ENCODE peak calls at places on chromosomes 4 and X, in seven cellular contexts. One of them, this sample, is unnamed.

GRCh38 chr4:185275501-185275900 is 66.1 kb downstream of the SNX25 start:
- DNase-seq in NB4: no peak
- DNase-seq in ovary: no peak
- DNase-seq in upper lobe of left lung: no peak
- DNase-seq in heart left ventricle: no peak
- DNase-seq in transverse colon: no peak
- DNase-seq in IMR-90: peak
- DNase-seq in this sample: no peak

GRCh38 chrX:116318672-116319071 is 117.7 kb upstream of the SLC6A14 start:
- DNase-seq in transverse colon: no peak
- DNase-seq in IMR-90: no peak
- DNase-seq in heart left ventricle: no peak
- DNase-seq in NB4: no peak
- DNase-seq in ovary: no peak
- DNase-seq in upper lobe of left lung: no peak
- DNase-seq in this sample: no peak

GRCh38 chrX:53362439-53362838 is 60.0 kb downstream of the SMC1A start:
- DNase-seq in IMR-90: no peak
- DNase-seq in heart left ventricle: no peak
- DNase-seq in ovary: no peak
- DNase-seq in upper lobe of left lung: no peak
- DNase-seq in transverse colon: no peak
- DNase-seq in NB4: peak
- DNase-seq in this sample: no peak

GRCh38 chr4:41358626-41359025 is 101.9 kb downstream of the UCHL1 start:
- DNase-seq in NB4: no peak
- DNase-seq in ovary: no peak
- DNase-seq in upper lobe of left lung: no peak
- DNase-seq in heart left ventricle: peak
- DNase-seq in IMR-90: no peak
- DNase-seq in transverse colon: no peak
- DNase-seq in this sample: no peak

GRCh38 chr4:94849901-94850300 is 92.1 kb downstream of the BMPR1B start:
- DNase-seq in heart left ventricle: no peak
- DNase-seq in transverse colon: no peak
- DNase-seq in NB4: no peak
- DNase-seq in upper lobe of left lung: no peak
- DNase-seq in IMR-90: no peak
- DNase-seq in ovary: no peak
- DNase-seq in this sample: no peak

GRCh38 chr4:124265701-124266100 is 446.8 kb downstream of the ANKRD50 start:
- DNase-seq in heart left ventricle: no peak
- DNase-seq in upper lobe of left lung: no peak
- DNase-seq in ovary: no peak
- DNase-seq in transverse colon: no peak
- DNase-seq in IMR-90: peak
- DNase-seq in NB4: no peak
- DNase-seq in this sample: no peak

GRCh38 chrX:118807151-118808017 is 16.2 kb upstream of the ZCCHC12 start:
- DNase-seq in IMR-90: peak
- DNase-seq in ovary: peak
- DNase-seq in NB4: peak
- DNase-seq in upper lobe of left lung: no peak
- DNase-seq in heart left ventricle: peak
- DNase-seq in transverse colon: peak
- DNase-seq in this sample: peak

GRCh38 chrX:23901065-23901464 is 6.7 kb downstream of the APOO start:
- DNase-seq in IMR-90: peak
- DNase-seq in heart left ventricle: no peak
- DNase-seq in transverse colon: no peak
- DNase-seq in ovary: no peak
- DNase-seq in NB4: peak
- DNase-seq in upper lobe of left lung: no peak
- DNase-seq in this sample: no peak

GRCh38 chrX:41734530-41734929 is 10.5 kb downstream of the GPR82 start:
- DNase-seq in NB4: peak
- DNase-seq in heart left ventricle: no peak
- DNase-seq in IMR-90: peak
- DNase-seq in ovary: no peak
- DNase-seq in upper lobe of left lung: no peak
- DNase-seq in transverse colon: no peak
- DNase-seq in this sample: no peak

GRCh38 chrX:105463483-105463882 is 243.0 kb upstream of the TEX13A start:
- DNase-seq in NB4: no peak
- DNase-seq in ovary: no peak
- DNase-seq in transverse colon: no peak
- DNase-seq in IMR-90: no peak
- DNase-seq in heart left ventricle: no peak
- DNase-seq in upper lobe of left lung: no peak
- DNase-seq in this sample: no peak

GRCh38 chr4:86453044-86453501 is 93.2 kb upstream of the MAPK10 start:
- DNase-seq in transverse colon: no peak
- DNase-seq in upper lobe of left lung: peak
- DNase-seq in heart left ventricle: peak
- DNase-seq in IMR-90: peak
- DNase-seq in NB4: no peak
- DNase-seq in ovary: peak
- DNase-seq in this sample: no peak

GRCh38 chr4:3508542-3508941 is 23.7 kb downstream of the LRPAP1 start:
- DNase-seq in NB4: no peak
- DNase-seq in heart left ventricle: no peak
- DNase-seq in transverse colon: no peak
- DNase-seq in IMR-90: no peak
- DNase-seq in upper lobe of left lung: peak
- DNase-seq in ovary: no peak
- DNase-seq in this sample: no peak

GRCh38 chr4:91826186-91826585 is 477.6 kb upstream of the GRID2 start:
- DNase-seq in NB4: no peak
- DNase-seq in upper lobe of left lung: no peak
- DNase-seq in IMR-90: no peak
- DNase-seq in heart left ventricle: no peak
- DNase-seq in ovary: no peak
- DNase-seq in transverse colon: no peak
- DNase-seq in this sample: no peak

GRCh38 chr4:99510721-99511120 is at the start of gene C4orf17:
- DNase-seq in ovary: no peak
- DNase-seq in transverse colon: no peak
- DNase-seq in IMR-90: no peak
- DNase-seq in NB4: no peak
- DNase-seq in upper lobe of left lung: no peak
- DNase-seq in heart left ventricle: no peak
- DNase-seq in this sample: no peak

GRCh38 chr4:101232074-101232776 is 115.1 kb downstream of the PPP3CA start:
- DNase-seq in IMR-90: peak
- DNase-seq in NB4: no peak
- DNase-seq in ovary: no peak
- DNase-seq in heart left ventricle: no peak
- DNase-seq in upper lobe of left lung: no peak
- DNase-seq in transverse colon: no peak
- DNase-seq in this sample: no peak

GRCh38 chr4:69122476-69122875 is 26.2 kb downstream of the UGT2B7 start:
- DNase-seq in IMR-90: no peak
- DNase-seq in heart left ventricle: no peak
- DNase-seq in NB4: no peak
- DNase-seq in ovary: no peak
- DNase-seq in transverse colon: no peak
- DNase-seq in upper lobe of left lung: no peak
- DNase-seq in this sample: no peak

GRCh38 chrX:57155171-57155570 is 18.0 kb upstream of the SPIN2A start:
- DNase-seq in ovary: no peak
- DNase-seq in NB4: peak
- DNase-seq in heart left ventricle: no peak
- DNase-seq in transverse colon: peak
- DNase-seq in IMR-90: no peak
- DNase-seq in upper lobe of left lung: no peak
- DNase-seq in this sample: no peak

GRCh38 chrX:57156397-57157049 is 19.3 kb upstream of the SPIN2A start:
- DNase-seq in upper lobe of left lung: no peak
- DNase-seq in heart left ventricle: no peak
- DNase-seq in IMR-90: peak
- DNase-seq in NB4: peak
- DNase-seq in transverse colon: peak
- DNase-seq in ovary: no peak
- DNase-seq in this sample: no peak
- TF ChIP-seq CTCF in upper lobe of left lung: no peak
- TF ChIP-seq CTCF in heart left ventricle: peak
- TF ChIP-seq CTCF in IMR-90: peak
- TF ChIP-seq CTCF in NB4: peak
- TF ChIP-seq CTCF in transverse colon: no peak
- TF ChIP-seq CTCF in ovary: no peak
- TF ChIP-seq CTCF in this sample: no peak

DNA sequence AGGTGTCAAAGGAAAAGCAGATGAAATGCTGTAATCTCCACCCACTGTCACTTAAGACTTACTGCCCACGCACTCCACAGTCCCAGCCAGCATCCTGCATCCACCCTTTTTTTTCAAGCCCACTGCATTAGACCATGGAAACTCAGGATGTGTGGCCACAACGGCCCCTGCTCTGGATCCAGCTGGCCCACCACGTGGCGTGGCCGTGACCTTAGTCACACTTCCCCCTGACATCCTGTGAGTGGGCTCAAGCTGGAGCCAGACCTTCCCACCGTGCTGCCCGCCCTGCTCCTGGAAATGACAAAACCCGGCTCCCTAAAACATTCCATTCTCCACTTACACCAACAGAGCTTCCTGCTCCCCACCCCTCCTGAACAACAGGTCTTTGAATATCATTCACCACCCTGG is 588.3 kb upstream of the DIPK2B start:
- DNase-seq in heart left ventricle: peak
- DNase-seq in IMR-90: peak
- DNase-seq in upper lobe of left lung: peak
- DNase-seq in NB4: peak
- DNase-seq in ovary: peak
- DNase-seq in transverse colon: no peak
- DNase-seq in this sample: no peak
- TF ChIP-seq POLR2A in heart left ventricle: no peak
- TF ChIP-seq POLR2A in IMR-90: no peak
- TF ChIP-seq POLR2A in upper lobe of left lung: no peak
- TF ChIP-seq POLR2A in NB4: no peak
- TF ChIP-seq POLR2A in ovary: no peak
- TF ChIP-seq POLR2A in transverse colon: no peak
- TF ChIP-seq POLR2A in this sample: no peak

GRCh38 chr4:55175779-55176231 is 50.4 kb upstream of the KDR start:
- DNase-seq in NB4: no peak
- DNase-seq in ovary: no peak
- DNase-seq in upper lobe of left lung: no peak
- DNase-seq in IMR-90: peak
- DNase-seq in transverse colon: no peak
- DNase-seq in heart left ventricle: no peak
- DNase-seq in this sample: no peak
- H3K4me3 ChIP-seq in NB4: no peak
- H3K4me3 ChIP-seq in ovary: no peak
- H3K4me3 ChIP-seq in upper lobe of left lung: no peak
- H3K4me3 ChIP-seq in IMR-90: no peak
- H3K4me3 ChIP-seq in transverse colon: no peak
- H3K4me3 ChIP-seq in heart left ventricle: no peak
- H3K4me3 ChIP-seq in this sample: no peak

DNA sequence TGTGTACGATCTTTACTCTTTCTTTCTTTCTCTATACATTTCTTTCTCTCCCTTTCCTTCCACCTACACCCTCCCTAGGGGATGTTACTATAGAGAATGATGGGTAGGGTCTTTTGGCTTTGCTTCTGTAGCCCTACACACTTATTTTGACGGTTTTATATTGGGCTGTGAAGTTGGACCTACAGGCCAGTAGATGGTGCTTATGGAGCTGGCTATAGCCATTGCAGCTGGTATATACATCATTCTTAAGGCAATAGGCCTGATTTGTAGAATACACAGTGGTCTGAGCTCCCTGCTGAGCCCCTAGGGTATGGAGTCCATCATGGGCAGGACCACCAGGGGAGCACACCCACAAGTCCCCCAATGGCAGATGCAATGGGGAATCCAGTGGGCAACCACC is 1869.7 kb downstream of the STIM2 start:
- DNase-seq in IMR-90: no peak
- DNase-seq in heart left ventricle: no peak
- DNase-seq in ovary: no peak
- DNase-seq in upper lobe of left lung: no peak
- DNase-seq in NB4: no peak
- DNase-seq in transverse colon: no peak
- DNase-seq in this sample: no peak
- TF ChIP-seq CTCF in IMR-90: no peak
- TF ChIP-seq CTCF in heart left ventricle: no peak
- TF ChIP-seq CTCF in ovary: no peak
- TF ChIP-seq CTCF in upper lobe of left lung: no peak
- TF ChIP-seq CTCF in NB4: no peak
- TF ChIP-seq CTCF in transverse colon: no peak
- TF ChIP-seq CTCF in this sample: no peak

DNA sequence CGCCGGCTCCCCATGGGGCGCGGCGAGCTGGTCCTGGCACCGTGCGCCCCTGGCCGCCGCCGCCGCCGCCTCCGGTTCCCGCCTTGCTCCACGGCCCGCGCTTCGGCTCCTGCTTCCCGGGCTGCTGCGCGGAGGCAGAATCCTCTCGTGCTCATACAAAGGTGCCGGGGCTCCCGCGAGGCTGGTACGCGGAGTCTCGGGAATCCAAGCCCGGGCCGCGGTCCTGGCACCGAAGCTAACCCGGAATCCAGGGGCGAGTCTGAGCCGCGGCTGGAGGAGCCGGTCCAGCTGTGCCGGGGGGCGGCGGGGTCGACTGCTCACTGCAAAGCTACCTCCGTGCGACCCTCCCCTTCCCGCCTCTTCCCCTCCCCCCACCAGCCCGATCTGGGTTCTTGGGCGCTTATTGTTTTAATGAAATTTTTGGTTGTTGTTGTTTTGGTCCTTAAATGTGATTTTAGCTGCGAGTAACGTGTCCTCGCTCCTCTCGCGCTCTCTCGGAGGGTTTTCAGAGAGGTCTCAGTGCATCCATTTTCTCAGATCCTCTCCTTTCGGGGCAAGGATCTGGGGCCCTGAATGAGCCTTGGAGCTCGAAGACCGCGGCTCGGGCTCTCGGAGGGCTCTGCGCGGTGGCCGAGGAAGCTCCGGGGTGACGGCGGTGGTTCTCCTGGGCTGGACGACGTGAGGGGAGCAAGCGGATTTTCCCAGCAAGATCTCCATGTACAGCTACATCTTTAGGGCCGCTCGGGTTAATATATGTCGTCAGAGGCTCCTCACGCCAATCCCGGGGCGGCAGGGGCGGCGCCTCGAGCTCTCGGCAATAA is at the start of gene HAND2:
- DNase-seq in IMR-90: peak
- DNase-seq in heart left ventricle: peak
- DNase-seq in transverse colon: peak
- DNase-seq in ovary: peak
- DNase-seq in upper lobe of left lung: peak
- DNase-seq in NB4: no peak
- DNase-seq in this sample: peak
- TF ChIP-seq POLR2A in IMR-90: no peak
- TF ChIP-seq POLR2A in heart left ventricle: peak
- TF ChIP-seq POLR2A in transverse colon: peak
- TF ChIP-seq POLR2A in ovary: peak
- TF ChIP-seq POLR2A in upper lobe of left lung: no peak
- TF ChIP-seq POLR2A in NB4: no peak
- TF ChIP-seq POLR2A in this sample: no peak

This sample was measured in lower leg skin.